ENCODE peak calls at places on chromosome 19, in ten cellular contexts. One of them, this sample, is unnamed.

GRCh38 chr19:54473071-54473941 is at the start of gene CDC42EP5:
- DNase-seq in cardiac fibroblast: peak; percentile 94
- DNase-seq in HTR-8/SVneo: peak; percentile 79
- DNase-seq in A673: peak; percentile 97
- DNase-seq in glomerular endothelial cell: no peak
- DNase-seq in heart left ventricle: peak; percentile 86
- DNase-seq in NCI-H510A treated with DMSO at 0.1 percent for 48 hours: no peak
- DNase-seq in activated CD4-positive, alpha-beta T cell treated with anti-CD3 and anti-CD28 coated beads, Interleukin-2, amount 10 ng/mL, durations not matched to agents 7 days and 5 days: no peak
- DNase-seq in activated gamma-delta T cell treated with anti-CD3 and anti-CD28 coated beads, Interleukin-2, amount 50 U/mL, for 16 hours: no peak
- DNase-seq in stimulated activated CD4-positive, alpha-beta T cell treated with anti-CD3 and anti-CD28 coated beads, Interleukin-4, amount 100 ng/mL, for 1 hour: no peak
- DNase-seq in this sample: peak; percentile 89

GRCh38 chr19:30253581-30253996 is 118.6 kb upstream of the ZNF536 start:
- DNase-seq in cardiac fibroblast: no peak
- DNase-seq in HTR-8/SVneo: no peak
- DNase-seq in A673: peak; percentile 36
- DNase-seq in glomerular endothelial cell: no peak
- DNase-seq in heart left ventricle: no peak
- DNase-seq in NCI-H510A treated with DMSO at 0.1 percent for 48 hours: no peak
- DNase-seq in activated CD4-positive, alpha-beta T cell treated with anti-CD3 and anti-CD28 coated beads, Interleukin-2, amount 10 ng/mL, durations not matched to agents 7 days and 5 days: no peak
- DNase-seq in activated gamma-delta T cell treated with anti-CD3 and anti-CD28 coated beads, Interleukin-2, amount 50 U/mL, for 16 hours: no peak
- DNase-seq in stimulated activated CD4-positive, alpha-beta T cell treated with anti-CD3 and anti-CD28 coated beads, Interleukin-4, amount 100 ng/mL, for 1 hour: no peak
- DNase-seq in this sample: no peak

GRCh38 chr19:18776288-18776594 is 14.9 kb downstream of the COMP start:
- DNase-seq in cardiac fibroblast: peak; percentile 45
- DNase-seq in HTR-8/SVneo: peak; percentile 76
- DNase-seq in A673: no peak
- DNase-seq in glomerular endothelial cell: no peak
- DNase-seq in heart left ventricle: no peak
- DNase-seq in NCI-H510A treated with DMSO at 0.1 percent for 48 hours: no peak
- DNase-seq in activated CD4-positive, alpha-beta T cell treated with anti-CD3 and anti-CD28 coated beads, Interleukin-2, amount 10 ng/mL, durations not matched to agents 7 days and 5 days: no peak
- DNase-seq in activated gamma-delta T cell treated with anti-CD3 and anti-CD28 coated beads, Interleukin-2, amount 50 U/mL, for 16 hours: no peak
- DNase-seq in stimulated activated CD4-positive, alpha-beta T cell treated with anti-CD3 and anti-CD28 coated beads, Interleukin-4, amount 100 ng/mL, for 1 hour: no peak
- DNase-seq in this sample: peak; percentile 79

GRCh38 chr19:55666343-55667005 is 8.6 kb upstream of the EPN1 start:
- DNase-seq in cardiac fibroblast: no peak
- DNase-seq in HTR-8/SVneo: no peak
- DNase-seq in A673: no peak
- DNase-seq in glomerular endothelial cell: no peak
- DNase-seq in heart left ventricle: no peak
- DNase-seq in NCI-H510A treated with DMSO at 0.1 percent for 48 hours: no peak
- DNase-seq in activated CD4-positive, alpha-beta T cell treated with anti-CD3 and anti-CD28 coated beads, Interleukin-2, amount 10 ng/mL, durations not matched to agents 7 days and 5 days: no peak
- DNase-seq in activated gamma-delta T cell treated with anti-CD3 and anti-CD28 coated beads, Interleukin-2, amount 50 U/mL, for 16 hours: no peak
- DNase-seq in stimulated activated CD4-positive, alpha-beta T cell treated with anti-CD3 and anti-CD28 coated beads, Interleukin-4, amount 100 ng/mL, for 1 hour: no peak
- DNase-seq in this sample: no peak

GRCh38 chr19:17950310-17951150 is 16.4 kb upstream of the KCNN1 start:
- DNase-seq in cardiac fibroblast: no peak
- DNase-seq in HTR-8/SVneo: no peak
- DNase-seq in A673: peak; percentile 66
- DNase-seq in glomerular endothelial cell: no peak
- DNase-seq in heart left ventricle: no peak
- DNase-seq in NCI-H510A treated with DMSO at 0.1 percent for 48 hours: peak; percentile 73
- DNase-seq in activated CD4-positive, alpha-beta T cell treated with anti-CD3 and anti-CD28 coated beads, Interleukin-2, amount 10 ng/mL, durations not matched to agents 7 days and 5 days: peak; percentile 28
- DNase-seq in activated gamma-delta T cell treated with anti-CD3 and anti-CD28 coated beads, Interleukin-2, amount 50 U/mL, for 16 hours: peak; percentile 51
- DNase-seq in stimulated activated CD4-positive, alpha-beta T cell treated with anti-CD3 and anti-CD28 coated beads, Interleukin-4, amount 100 ng/mL, for 1 hour: peak; percentile 29
- DNase-seq in this sample: peak; percentile 26

GRCh38 chr19:14375055-14375581 is 6.1 kb upstream of the ADGRE5 start:
- DNase-seq in cardiac fibroblast: no peak
- DNase-seq in HTR-8/SVneo: no peak
- DNase-seq in A673: no peak
- DNase-seq in glomerular endothelial cell: no peak
- DNase-seq in heart left ventricle: peak; percentile 51
- DNase-seq in NCI-H510A treated with DMSO at 0.1 percent for 48 hours: no peak
- DNase-seq in activated CD4-positive, alpha-beta T cell treated with anti-CD3 and anti-CD28 coated beads, Interleukin-2, amount 10 ng/mL, durations not matched to agents 7 days and 5 days: peak; percentile 89
- DNase-seq in activated gamma-delta T cell treated with anti-CD3 and anti-CD28 coated beads, Interleukin-2, amount 50 U/mL, for 16 hours: peak; percentile 68
- DNase-seq in stimulated activated CD4-positive, alpha-beta T cell treated with anti-CD3 and anti-CD28 coated beads, Interleukin-4, amount 100 ng/mL, for 1 hour: no peak
- DNase-seq in this sample: no peak

GRCh38 chr19:41219924-41220567 is 1.0 kb downstream of the AXL start:
- DNase-seq in cardiac fibroblast: peak; percentile 63
- DNase-seq in HTR-8/SVneo: peak; percentile 39
- DNase-seq in A673: no peak
- DNase-seq in glomerular endothelial cell: no peak
- DNase-seq in heart left ventricle: peak; percentile 73
- DNase-seq in NCI-H510A treated with DMSO at 0.1 percent for 48 hours: no peak
- DNase-seq in activated CD4-positive, alpha-beta T cell treated with anti-CD3 and anti-CD28 coated beads, Interleukin-2, amount 10 ng/mL, durations not matched to agents 7 days and 5 days: no peak
- DNase-seq in activated gamma-delta T cell treated with anti-CD3 and anti-CD28 coated beads, Interleukin-2, amount 50 U/mL, for 16 hours: no peak
- DNase-seq in stimulated activated CD4-positive, alpha-beta T cell treated with anti-CD3 and anti-CD28 coated beads, Interleukin-4, amount 100 ng/mL, for 1 hour: no peak
- DNase-seq in this sample: no peak

GRCh38 chr19:10501971-10502523 is 1.1 kb downstream of the KEAP1 start:
- DNase-seq in cardiac fibroblast: peak; percentile 59
- DNase-seq in HTR-8/SVneo: peak; percentile 87
- DNase-seq in A673: peak; percentile 40
- DNase-seq in glomerular endothelial cell: no peak
- DNase-seq in heart left ventricle: peak; percentile 86
- DNase-seq in NCI-H510A treated with DMSO at 0.1 percent for 48 hours: peak; percentile 32
- DNase-seq in activated CD4-positive, alpha-beta T cell treated with anti-CD3 and anti-CD28 coated beads, Interleukin-2, amount 10 ng/mL, durations not matched to agents 7 days and 5 days: peak; percentile 26
- DNase-seq in activated gamma-delta T cell treated with anti-CD3 and anti-CD28 coated beads, Interleukin-2, amount 50 U/mL, for 16 hours: peak; percentile 27
- DNase-seq in stimulated activated CD4-positive, alpha-beta T cell treated with anti-CD3 and anti-CD28 coated beads, Interleukin-4, amount 100 ng/mL, for 1 hour: peak; percentile 57
- DNase-seq in this sample: peak; percentile 61

GRCh38 chr19:40466219-40467006 is at the start of gene SPTBN4:
- DNase-seq in cardiac fibroblast: no peak
- DNase-seq in HTR-8/SVneo: no peak
- DNase-seq in A673: no peak
- DNase-seq in glomerular endothelial cell: no peak
- DNase-seq in heart left ventricle: peak; percentile 30
- DNase-seq in NCI-H510A treated with DMSO at 0.1 percent for 48 hours: no peak
- DNase-seq in activated CD4-positive, alpha-beta T cell treated with anti-CD3 and anti-CD28 coated beads, Interleukin-2, amount 10 ng/mL, durations not matched to agents 7 days and 5 days: peak; percentile 69
- DNase-seq in activated gamma-delta T cell treated with anti-CD3 and anti-CD28 coated beads, Interleukin-2, amount 50 U/mL, for 16 hours: peak; percentile 70
- DNase-seq in stimulated activated CD4-positive, alpha-beta T cell treated with anti-CD3 and anti-CD28 coated beads, Interleukin-4, amount 100 ng/mL, for 1 hour: peak; percentile 69
- DNase-seq in this sample: no peak

GRCh38 chr19:2476451-2477140 is 669 bp downstream of the GADD45B start:
- DNase-seq in cardiac fibroblast: peak; percentile 61
- DNase-seq in HTR-8/SVneo: no peak
- DNase-seq in A673: peak; percentile 85
- DNase-seq in glomerular endothelial cell: no peak
- DNase-seq in heart left ventricle: peak; percentile 48
- DNase-seq in NCI-H510A treated with DMSO at 0.1 percent for 48 hours: no peak
- DNase-seq in activated CD4-positive, alpha-beta T cell treated with anti-CD3 and anti-CD28 coated beads, Interleukin-2, amount 10 ng/mL, durations not matched to agents 7 days and 5 days: peak; percentile 80
- DNase-seq in activated gamma-delta T cell treated with anti-CD3 and anti-CD28 coated beads, Interleukin-2, amount 50 U/mL, for 16 hours: peak; percentile 64
- DNase-seq in stimulated activated CD4-positive, alpha-beta T cell treated with anti-CD3 and anti-CD28 coated beads, Interleukin-4, amount 100 ng/mL, for 1 hour: peak; percentile 77
- DNase-seq in this sample: no peak

GRCh38 chr19:33388817-33389573 is 15.5 kb downstream of the CEBPG start:
- DNase-seq in cardiac fibroblast: no peak
- DNase-seq in HTR-8/SVneo: no peak
- DNase-seq in A673: no peak
- DNase-seq in glomerular endothelial cell: no peak
- DNase-seq in heart left ventricle: peak; percentile 17
- DNase-seq in NCI-H510A treated with DMSO at 0.1 percent for 48 hours: no peak
- DNase-seq in activated CD4-positive, alpha-beta T cell treated with anti-CD3 and anti-CD28 coated beads, Interleukin-2, amount 10 ng/mL, durations not matched to agents 7 days and 5 days: no peak
- DNase-seq in activated gamma-delta T cell treated with anti-CD3 and anti-CD28 coated beads, Interleukin-2, amount 50 U/mL, for 16 hours: no peak
- DNase-seq in stimulated activated CD4-positive, alpha-beta T cell treated with anti-CD3 and anti-CD28 coated beads, Interleukin-4, amount 100 ng/mL, for 1 hour: no peak
- DNase-seq in this sample: no peak

GRCh38 chr19:55600336-55601028 is 394 bp downstream of the ZNF524 start:
- DNase-seq in cardiac fibroblast: no peak
- DNase-seq in HTR-8/SVneo: peak; percentile 65
- DNase-seq in A673: peak; percentile 94
- DNase-seq in glomerular endothelial cell: no peak
- DNase-seq in heart left ventricle: peak; percentile 82
- DNase-seq in NCI-H510A treated with DMSO at 0.1 percent for 48 hours: peak; percentile 84
- DNase-seq in activated CD4-positive, alpha-beta T cell treated with anti-CD3 and anti-CD28 coated beads, Interleukin-2, amount 10 ng/mL, durations not matched to agents 7 days and 5 days: no peak
- DNase-seq in activated gamma-delta T cell treated with anti-CD3 and anti-CD28 coated beads, Interleukin-2, amount 50 U/mL, for 16 hours: peak; percentile 51
- DNase-seq in stimulated activated CD4-positive, alpha-beta T cell treated with anti-CD3 and anti-CD28 coated beads, Interleukin-4, amount 100 ng/mL, for 1 hour: peak; percentile 70
- DNase-seq in this sample: peak; percentile 75

This sample was measured in H54.